ENCODE peak calls at places on chromosomes 4 and X, in eight cellular contexts. G is activated T-helper 2 cell treated with anti-CD3 and anti-CD28 coated beads, Interferon-gamma antibody, Interleukin-2, Interleukin-4, amounts not matched to agents 10 μg/mL and 5 μg/mL and 100 μg/mL, durations not matched to agents 14 hours and 24 hours and 36 hours; V is LoVo; T is GM12878; M is AG04449; A is left cardiac atrium; B is T-helper 17 cell; X is iPS-NIHi11. Y is an unnamed sample.

GRCh38 chr4:151541438-151542071 is 132.6 kb downstream of the FHIP1A start:
- DNase-seq in G (no peak), M (peak; percentile 61), A (no peak), B (no peak), V (peak; percentile 29), X (no peak), T (no peak), Y (peak; percentile 69)

GRCh38 chr4:100517864-100518341 is at the start of gene EMCN:
- DNase-seq in X (no peak), G (no peak), V (no peak), A (peak; percentile 41), M (no peak), B (no peak), T (no peak), Y (no peak)

GRCh38 chr4:168569909-168570276 is 73.0 kb downstream of the PALLD start:
- DNase-seq in G (no peak), T (no peak), A (no peak), V (no peak), X (no peak), M (no peak), B (no peak), Y (no peak)

GRCh38 chr4:24666316-24666715 is 82.0 kb upstream of the DHX15 start:
- DNase-seq in A (no peak), M (no peak), T (no peak), B (no peak), X (no peak), V (no peak), G (no peak), Y (no peak)

GRCh38 chrX:125340508-125340907 is 20.8 kb downstream of the TEX13C start:
- DNase-seq in V (no peak), A (no peak), G (no peak), X (no peak), T (no peak), M (no peak), B (no peak), Y (no peak)

GRCh38 chrX:147174596-147174995 is 360.1 kb upstream of the CXorf51A start:
- DNase-seq in A (no peak), G (no peak), T (no peak), X (peak; percentile 6), V (no peak), M (no peak), B (no peak), Y (no peak)

GRCh38 chr4:25100156-25100555 is 60.1 kb downstream of the SEPSECS start:
- DNase-seq in M (no peak), B (no peak), V (no peak), G (no peak), T (no peak), A (no peak), X (no peak), Y (no peak)

GRCh38 chr4:100736651-100737450 is 219.0 kb upstream of the EMCN start:
- DNase-seq in M (no peak), B (no peak), X (no peak), G (no peak), T (no peak), V (peak; percentile 45), A (no peak), Y (no peak)

GRCh38 chrX:19725545-19726102 is 161.8 kb downstream of the SH3KBP1 start:
- DNase-seq in G (no peak), X (no peak), T (no peak), V (no peak), A (no peak), M (no peak), B (no peak), Y (no peak)

GRCh38 chrX:70970482-70970999 is 39.6 kb upstream of the SLC7A3 start:
- DNase-seq in B (no peak), V (peak; percentile 12), G (no peak), T (no peak), M (no peak), A (no peak), X (no peak), Y (no peak)

GRCh38 chrX:48569958-48570357 is 4.3 kb upstream of the RBM3 start:
- DNase-seq in V (no peak), T (peak; percentile 52), A (no peak), X (no peak), M (no peak), B (no peak), G (no peak), Y (no peak)

GRCh38 chr4:158540125-158540907 is 18.6 kb downstream of the RXFP1 start:
- DNase-seq in M (no peak), G (no peak), B (no peak), X (no peak), V (peak; percentile 5), T (no peak), A (no peak), Y (no peak)

GRCh38 chr4:56976878-56977320 is 507 bp downstream of the NOA1 start:
- DNase-seq in A (peak; percentile 53), V (peak; percentile 58), G (peak; percentile 41), M (no peak), T (no peak), X (peak; percentile 80), B (peak; percentile 46), Y (peak; percentile 46)

GRCh38 chr4:169254546-169254983 is 16.2 kb downstream of the SH3RF1 start:
- DNase-seq in T (no peak), A (no peak), V (peak; percentile 54), G (no peak), M (no peak), X (no peak), B (no peak), Y (no peak)

GRCh38 chr4:23022032-23022431 is 329.3 kb downstream of the GBA3 start:
- DNase-seq in B (no peak), G (no peak), M (peak; percentile 98), V (peak; percentile 46), X (no peak), T (no peak), A (no peak), Y (no peak)

GRCh38 chr4:109810580-109811387 is 4.8 kb upstream of the GAR1 start:
- DNase-seq in X (peak; percentile 26), V (no peak), M (no peak), T (no peak), A (no peak), G (no peak), B (no peak), Y (no peak)

GRCh38 chrX:71974916-71975315 is 64.3 kb downstream of the NHSL2 start:
- DNase-seq in V (no peak), T (no peak), B (no peak), M (no peak), A (no peak), G (no peak), X (no peak), Y (no peak)

GRCh38 chr4:40630335-40631021 is 814 bp upstream of the RBM47 start:
- DNase-seq in A (peak; percentile 38), B (no peak), V (peak; percentile 54), M (no peak), X (peak; percentile 61), T (peak; percentile 68), G (no peak), Y (no peak)

GRCh38 chr4:175791221-175791620 is 20.8 kb downstream of the GPM6A start:
- DNase-seq in T (no peak), M (no peak), G (no peak), V (no peak), A (no peak), B (no peak), X (no peak), Y (no peak)

GRCh38 chrX:2351999-2352995 is 148.5 kb downstream of the DHRSX start:
- DNase-seq in V (no peak), A (peak; percentile 33), G (no peak), M (peak; percentile 94), X (no peak), T (no peak), B (no peak), Y (no peak)

Y was measured in NCI-H2029.